ENCODE peak calls at places on chromosomes 12 and 14, in five cellular contexts. T is midbrain; J is T-helper 17 cell; B is astrocyte of the cerebellum; D is stimulated activated CD4-positive, alpha-beta T cell treated with anti-CD3 and anti-CD28 coated beads, Interleukin-12 subunit alpha, Interleukin-12 subunit beta, amount 100 ng/mL, for 4 hours. A is an unnamed sample.

GRCh38 chr14:35927727-35928126 is 101.6 kb downstream of the BRMS1L start:
- DNase-seq in T (no peak), J (no peak), B (no peak), D (no peak), A (no peak)

GRCh38 chr14:43475762-43476161 is 1031.3 kb downstream of the FSCB start:
- DNase-seq in T (no peak), J (no peak), B (no peak), D (no peak), A (no peak)

GRCh38 chr14:25097120-25097519 is 47.2 kb upstream of the STXBP6 start:
- DNase-seq in T (no peak), J (no peak), B (no peak), D (no peak), A (no peak)

GRCh38 chr12:23368590-23368989 is 580.9 kb downstream of the SOX5 start:
- DNase-seq in T (no peak), J (no peak), B (no peak), D (no peak), A (no peak)

GRCh38 chr14:100955201-100955600 is 51.7 kb upstream of the RTL1 start:
- DNase-seq in T (no peak), J (no peak), B (peak), D (no peak), A (no peak)

GRCh38 chr14:68506645-68507405 is 286.0 kb downstream of the ZFP36L1 start:
- DNase-seq in T (no peak), J (no peak), B (no peak), D (peak), A (no peak)

GRCh38 chr12:53941187-53941586 is 2.6 kb downstream of the HOXC13 start:
- DNase-seq in T (no peak), J (no peak), B (no peak), D (no peak), A (no peak)

GRCh38 chr14:89058707-89059106 is 234.3 kb downstream of the TTC8 start:
- DNase-seq in T (no peak), J (no peak), B (no peak), D (no peak), A (no peak)

GRCh38 chr12:132110677-132111076 is 33.4 kb downstream of the DDX51 start:
- DNase-seq in T (no peak), J (no peak), B (no peak), D (no peak), A (no peak)

GRCh38 chr12:132056320-132056719 is 87.8 kb downstream of the DDX51 start:
- DNase-seq in T (no peak), J (no peak), B (no peak), D (no peak), A (no peak)

GRCh38 chr12:96140110-96140509 is 54.1 kb upstream of the ELK3 start:
- DNase-seq in T (no peak), J (no peak), B (peak), D (no peak), A (no peak)

GRCh38 chr14:24325963-24326362 is 8.9 kb downstream of the ADCY4 start:
- DNase-seq in T (no peak), J (no peak), B (no peak), D (no peak), A (no peak)

GRCh38 chr12:130606245-130606644 is 109.9 kb downstream of the RIMBP2 start:
- DNase-seq in T (no peak), J (no peak), B (no peak), D (no peak), A (no peak)

GRCh38 chr12:123808167-123808566 is 46.1 kb downstream of the DNAH10 start:
- DNase-seq in T (peak), J (no peak), B (no peak), D (no peak), A (no peak)

GRCh38 chr14:104554608-104555401 is 24.8 kb upstream of the C14orf180 start:
- DNase-seq in T (no peak), J (no peak), B (no peak), D (no peak), A (no peak)

A was measured in NCI-H1048.